ENCODE peak calls at places on chromosomes 12 and 14, in four cellular contexts. One of them, this sample, is unnamed.

GRCh38 chr12:83856803-83857202 is 1055.8 kb downstream of the SLC6A15 start:
- DNase-seq in upper lobe of right lung: no peak
- DNase-seq in astrocyte: no peak
- DNase-seq in left ventricle myocardium inferior: no peak
- DNase-seq in this sample: no peak

GRCh38 chr12:89493650-89494302 is 30.8 kb downstream of the GALNT4 start:
- DNase-seq in upper lobe of right lung: no peak
- DNase-seq in left ventricle myocardium inferior: no peak
- DNase-seq in astrocyte: no peak
- DNase-seq in this sample: no peak

GRCh38 chr12:108784270-108784669 is 53.0 kb upstream of the CORO1C start:
- DNase-seq in astrocyte: no peak
- DNase-seq in left ventricle myocardium inferior: no peak
- DNase-seq in upper lobe of right lung: no peak
- DNase-seq in this sample: no peak

GRCh38 chr14:69321601-69322330 is 61.8 kb downstream of the GALNT16 start:
- DNase-seq in upper lobe of right lung: peak; percentile 51
- DNase-seq in astrocyte: no peak
- DNase-seq in left ventricle myocardium inferior: no peak
- DNase-seq in this sample: peak; percentile 61

GRCh38 chr14:92973265-92973797 is 50.4 kb downstream of the CHGA start:
- DNase-seq in upper lobe of right lung: peak; percentile 81
- DNase-seq in astrocyte: peak; percentile 23
- DNase-seq in left ventricle myocardium inferior: peak; percentile 82
- DNase-seq in this sample: peak; percentile 86

GRCh38 chr14:33768458-33768830 is 182.4 kb downstream of the EGLN3 start:
- DNase-seq in left ventricle myocardium inferior: no peak
- DNase-seq in astrocyte: no peak
- DNase-seq in upper lobe of right lung: no peak
- DNase-seq in this sample: peak; percentile 72

GRCh38 chr12:120831648-120832267 is 72.4 kb downstream of the SPPL3 start:
- DNase-seq in upper lobe of right lung: no peak
- DNase-seq in left ventricle myocardium inferior: no peak
- DNase-seq in astrocyte: peak; percentile 22
- DNase-seq in this sample: no peak

GRCh38 chr12:128008341-128008740 is 258.6 kb upstream of the TMEM132C start:
- DNase-seq in upper lobe of right lung: no peak
- DNase-seq in left ventricle myocardium inferior: no peak
- DNase-seq in astrocyte: peak; percentile 83
- DNase-seq in this sample: peak; percentile 54

GRCh38 chr12:114580306-114580705 is 103.7 kb downstream of the TBX3 start:
- DNase-seq in upper lobe of right lung: no peak
- DNase-seq in left ventricle myocardium inferior: no peak
- DNase-seq in astrocyte: no peak
- DNase-seq in this sample: no peak

GRCh38 chr14:55707365-55707804 is 127.4 kb downstream of the KTN1 start:
- DNase-seq in upper lobe of right lung: no peak
- DNase-seq in left ventricle myocardium inferior: no peak
- DNase-seq in astrocyte: peak; percentile 50
- DNase-seq in this sample: peak; percentile 75

GRCh38 chr12:57795354-57795753 is 12.8 kb downstream of the TSFM start:
- DNase-seq in astrocyte: no peak
- DNase-seq in upper lobe of right lung: no peak
- DNase-seq in left ventricle myocardium inferior: no peak
- DNase-seq in this sample: no peak

GRCh38 chr14:96121660-96122395 is 82.7 kb downstream of the C14orf132 start:
- DNase-seq in astrocyte: peak; percentile 71
- DNase-seq in left ventricle myocardium inferior: no peak
- DNase-seq in upper lobe of right lung: no peak
- DNase-seq in this sample: no peak

GRCh38 chr12:53091756-53092155 is 5.7 kb upstream of the IGFBP6 start:
- DNase-seq in left ventricle myocardium inferior: no peak
- DNase-seq in astrocyte: no peak
- DNase-seq in upper lobe of right lung: no peak
- DNase-seq in this sample: no peak

GRCh38 chr12:51819851-51820720 is 28.4 kb downstream of the FIGNL2 start:
- DNase-seq in left ventricle myocardium inferior: peak; percentile 36
- DNase-seq in astrocyte: no peak
- DNase-seq in upper lobe of right lung: peak; percentile 56
- DNase-seq in this sample: no peak

GRCh38 chr14:70190156-70190555 is 1.4 kb upstream of the SLC8A3 start:
- DNase-seq in upper lobe of right lung: no peak
- DNase-seq in astrocyte: no peak
- DNase-seq in left ventricle myocardium inferior: no peak
- DNase-seq in this sample: no peak

GRCh38 chr14:68649461-68650189 is 143.2 kb downstream of the ZFP36L1 start:
- DNase-seq in left ventricle myocardium inferior: no peak
- DNase-seq in astrocyte: peak; percentile 67
- DNase-seq in upper lobe of right lung: peak; percentile 39
- DNase-seq in this sample: peak; percentile 58

GRCh38 chr14:76133103-76133502 is 18.6 kb upstream of the GPATCH2L start:
- DNase-seq in left ventricle myocardium inferior: no peak
- DNase-seq in upper lobe of right lung: no peak
- DNase-seq in astrocyte: no peak
- DNase-seq in this sample: peak; percentile 39

GRCh38 chr12:123472438-123472849 is 14.5 kb downstream of the SNRNP35 start:
- DNase-seq in upper lobe of right lung: no peak
- DNase-seq in left ventricle myocardium inferior: no peak
- DNase-seq in astrocyte: no peak
- DNase-seq in this sample: no peak

GRCh38 chr12:101829639-101830390 is 944 bp downstream of the GNPTAB start:
- DNase-seq in upper lobe of right lung: no peak
- DNase-seq in astrocyte: no peak
- DNase-seq in left ventricle myocardium inferior: no peak
- DNase-seq in this sample: peak; percentile 12

GRCh38 chr14:104878582-104878981 is 13.5 kb downstream of the CEP170B start:
- DNase-seq in upper lobe of right lung: no peak
- DNase-seq in astrocyte: no peak
- DNase-seq in left ventricle myocardium inferior: peak; percentile 13
- DNase-seq in this sample: no peak

GRCh38 chr12:20154060-20154459 is 214.3 kb upstream of the PDE3A start:
- DNase-seq in left ventricle myocardium inferior: no peak
- DNase-seq in astrocyte: peak; percentile 3
- DNase-seq in upper lobe of right lung: no peak
- DNase-seq in this sample: peak; percentile 28

GRCh38 chr12:26152507-26153102 is 27.8 kb upstream of the BHLHE41 start:
- DNase-seq in astrocyte: no peak
- DNase-seq in upper lobe of right lung: no peak
- DNase-seq in left ventricle myocardium inferior: no peak
- DNase-seq in this sample: no peak

GRCh38 chr12:63844391-63845341 is at the start of gene SRGAP1:
- DNase-seq in upper lobe of right lung: peak; percentile 76
- DNase-seq in astrocyte: peak; percentile 66
- DNase-seq in left ventricle myocardium inferior: peak; percentile 75
- DNase-seq in this sample: peak; percentile 87

GRCh38 chr12:60106207-60106606 is 510.4 kb downstream of the SLC16A7 start:
- DNase-seq in astrocyte: peak; percentile 18
- DNase-seq in upper lobe of right lung: no peak
- DNase-seq in left ventricle myocardium inferior: no peak
- DNase-seq in this sample: peak; percentile 53

GRCh38 chr12:11729008-11729407 is 79.5 kb downstream of the ETV6 start:
- DNase-seq in astrocyte: no peak
- DNase-seq in upper lobe of right lung: no peak
- DNase-seq in left ventricle myocardium inferior: no peak
- DNase-seq in this sample: no peak

GRCh38 chr12:9143929-9144328 is 28.2 kb upstream of the A2M start:
- DNase-seq in left ventricle myocardium inferior: no peak
- DNase-seq in upper lobe of right lung: no peak
- DNase-seq in astrocyte: no peak
- DNase-seq in this sample: no peak

GRCh38 chr14:41873379-41874034 is 266.8 kb downstream of the LRFN5 start:
- DNase-seq in astrocyte: peak; percentile 47
- DNase-seq in left ventricle myocardium inferior: no peak
- DNase-seq in upper lobe of right lung: no peak
- DNase-seq in this sample: peak; percentile 25

GRCh38 chr12:79127268-79127895 is 262.8 kb downstream of the SYT1 start:
- DNase-seq in astrocyte: peak; percentile 100
- DNase-seq in left ventricle myocardium inferior: no peak
- DNase-seq in upper lobe of right lung: no peak
- DNase-seq in this sample: peak; percentile 92

GRCh38 chr14:27049611-27050172 is 451.9 kb upstream of the NOVA1 start:
- DNase-seq in left ventricle myocardium inferior: no peak
- DNase-seq in upper lobe of right lung: no peak
- DNase-seq in astrocyte: no peak
- DNase-seq in this sample: no peak

GRCh38 chr14:64265222-64265621 is 28.9 kb downstream of the ESR2 start:
- DNase-seq in left ventricle myocardium inferior: no peak
- DNase-seq in astrocyte: no peak
- DNase-seq in upper lobe of right lung: no peak
- DNase-seq in this sample: no peak

GRCh38 chr14:26765768-26766550 is 168.1 kb upstream of the NOVA1 start:
- DNase-seq in upper lobe of right lung: no peak
- DNase-seq in left ventricle myocardium inferior: peak; percentile 41
- DNase-seq in astrocyte: peak; percentile 93
- DNase-seq in this sample: peak; percentile 96

GRCh38 chr14:39229222-39229543 is 4.5 kb upstream of the MIA2 start:
- DNase-seq in left ventricle myocardium inferior: no peak
- DNase-seq in upper lobe of right lung: no peak
- DNase-seq in astrocyte: no peak
- DNase-seq in this sample: peak; percentile 50

GRCh38 chr14:75138492-75138891 is 11.6 kb upstream of the NEK9 start:
- DNase-seq in left ventricle myocardium inferior: no peak
- DNase-seq in upper lobe of right lung: no peak
- DNase-seq in astrocyte: no peak
- DNase-seq in this sample: peak; percentile 16

GRCh38 chr12:77724367-77724957 is 106.2 kb upstream of the NAV3 start:
- DNase-seq in astrocyte: peak; percentile 37
- DNase-seq in left ventricle myocardium inferior: no peak
- DNase-seq in upper lobe of right lung: no peak
- DNase-seq in this sample: peak; percentile 75

GRCh38 chr14:55752580-55753365 is 172.8 kb downstream of the KTN1 start:
- DNase-seq in astrocyte: peak; percentile 65
- DNase-seq in upper lobe of right lung: no peak
- DNase-seq in left ventricle myocardium inferior: no peak
- DNase-seq in this sample: peak; percentile 70

GRCh38 chr12:127280393-127281275 is 986.3 kb upstream of the TMEM132C start:
- DNase-seq in left ventricle myocardium inferior: peak; percentile 21
- DNase-seq in astrocyte: no peak
- DNase-seq in upper lobe of right lung: peak; percentile 82
- DNase-seq in this sample: no peak

GRCh38 chr14:79062226-79062625 is 892.1 kb downstream of the NRXN3 start:
- DNase-seq in astrocyte: no peak
- DNase-seq in left ventricle myocardium inferior: no peak
- DNase-seq in upper lobe of right lung: no peak
- DNase-seq in this sample: no peak

GRCh38 chr14:20522332-20522731 is 17.0 kb downstream of the RNASE10 start:
- DNase-seq in astrocyte: no peak
- DNase-seq in upper lobe of right lung: no peak
- DNase-seq in left ventricle myocardium inferior: no peak
- DNase-seq in this sample: no peak

GRCh38 chr14:75182820-75183219 is 6.4 kb upstream of the TMED10 start:
- DNase-seq in left ventricle myocardium inferior: no peak
- DNase-seq in upper lobe of right lung: no peak
- DNase-seq in astrocyte: peak; percentile 65
- DNase-seq in this sample: peak; percentile 87

GRCh38 chr14:100076133-100076532 is 10.9 kb downstream of the EVL start:
- DNase-seq in upper lobe of right lung: peak; percentile 74
- DNase-seq in left ventricle myocardium inferior: no peak
- DNase-seq in astrocyte: no peak
- DNase-seq in this sample: peak; percentile 27

GRCh38 chr14:100070310-100070709 is 5.1 kb downstream of the EVL start:
- DNase-seq in left ventricle myocardium inferior: no peak
- DNase-seq in astrocyte: no peak
- DNase-seq in upper lobe of right lung: no peak
- DNase-seq in this sample: no peak

GRCh38 chr14:100071545-100071944 is 6.3 kb downstream of the EVL start:
- DNase-seq in left ventricle myocardium inferior: no peak
- DNase-seq in astrocyte: no peak
- DNase-seq in upper lobe of right lung: no peak
- DNase-seq in this sample: no peak

GRCh38 chr14:100074431-100075100 is 9.3 kb downstream of the EVL start:
- DNase-seq in left ventricle myocardium inferior: no peak
- DNase-seq in astrocyte: no peak
- DNase-seq in upper lobe of right lung: no peak
- DNase-seq in this sample: no peak

GRCh38 chr14:100072783-100073346 is 7.6 kb downstream of the EVL start:
- DNase-seq in astrocyte: no peak
- DNase-seq in left ventricle myocardium inferior: no peak
- DNase-seq in upper lobe of right lung: peak; percentile 84
- DNase-seq in this sample: no peak
- TF ChIP-seq CTCF in astrocyte: no peak
- TF ChIP-seq CTCF in left ventricle myocardium inferior: no peak
- TF ChIP-seq CTCF in upper lobe of right lung: peak; percentile 40
- TF ChIP-seq CTCF in this sample: no peak

DNA sequence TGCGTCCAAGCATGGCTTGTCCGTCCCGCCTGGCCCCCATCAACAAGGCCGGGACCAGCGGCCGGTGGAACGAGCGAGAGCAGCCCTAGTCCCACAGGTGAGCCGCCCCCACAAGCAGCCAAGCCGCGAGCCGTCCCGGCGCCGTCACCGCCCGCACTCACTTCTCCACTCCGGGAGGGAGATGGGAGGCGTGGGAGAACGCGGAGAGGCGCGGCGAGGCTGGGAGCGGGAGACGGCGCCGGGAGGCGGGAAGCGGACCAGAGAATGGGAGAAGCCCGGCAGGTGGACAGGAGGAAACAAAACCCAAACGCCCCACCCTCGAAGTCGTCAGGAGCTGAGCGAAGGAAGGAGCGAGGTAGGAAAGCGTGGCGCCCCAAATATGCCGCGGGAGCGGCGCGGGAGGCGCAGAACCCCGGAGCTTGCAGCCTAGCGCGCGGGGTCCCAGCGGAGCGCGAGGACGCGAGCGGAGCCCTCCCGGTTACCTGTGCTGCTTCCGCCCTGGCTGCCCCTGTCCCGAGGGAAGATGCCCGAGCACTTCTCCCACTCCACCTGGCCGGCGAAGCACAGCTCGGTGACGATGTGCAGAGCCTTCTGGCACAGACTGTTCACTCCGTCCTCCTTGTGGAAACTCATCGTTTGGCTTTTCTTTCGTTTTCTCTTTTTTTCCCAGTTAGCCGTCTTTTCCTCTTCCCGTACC is 581 bp downstream of the SYT10 start:
- DNase-seq in left ventricle myocardium inferior: no peak
- DNase-seq in upper lobe of right lung: peak; percentile 65
- DNase-seq in astrocyte: no peak
- DNase-seq in this sample: peak; percentile 28
- H3K4me3 ChIP-seq in left ventricle myocardium inferior: peak overlapping the region; percentile 65
- H3K4me3 ChIP-seq in upper lobe of right lung: peak overlapping the region; percentile 52
- H3K4me3 ChIP-seq in astrocyte: peak overlapping the region; percentile 58
- H3K4me3 ChIP-seq in this sample: peak overlapping the region; percentile 79

DNA sequence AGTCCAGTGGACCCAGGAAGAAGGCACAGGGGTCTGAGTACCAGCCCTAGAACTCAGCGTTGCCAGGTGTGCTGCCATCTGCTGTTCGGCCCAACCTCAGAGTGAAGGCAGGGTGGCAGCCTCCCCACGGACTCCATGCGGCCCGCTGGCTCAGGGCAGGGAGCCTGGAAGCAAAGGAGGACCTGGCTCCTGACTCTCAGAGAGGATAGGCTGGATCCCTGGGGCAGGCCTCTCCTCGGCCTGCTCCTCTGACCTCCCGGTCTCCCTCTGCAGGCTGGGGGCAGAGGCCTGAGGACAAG is 10.1 kb downstream of the MCRS1 start:
- DNase-seq in astrocyte: no peak
- DNase-seq in left ventricle myocardium inferior: no peak
- DNase-seq in upper lobe of right lung: no peak
- DNase-seq in this sample: no peak
- TF ChIP-seq CTCF in astrocyte: no peak
- TF ChIP-seq CTCF in left ventricle myocardium inferior: peak; percentile 46
- TF ChIP-seq CTCF in upper lobe of right lung: no peak
- TF ChIP-seq CTCF in this sample: no peak

GRCh38 chr12:22284871-22285270 is 49.6 kb downstream of the ST8SIA1 start:
- DNase-seq in upper lobe of right lung: no peak
- DNase-seq in left ventricle myocardium inferior: no peak
- DNase-seq in astrocyte: peak; percentile 36
- DNase-seq in this sample: peak; percentile 55
- H3K4me3 ChIP-seq in upper lobe of right lung: no peak overlapping the region
- H3K4me3 ChIP-seq in left ventricle myocardium inferior: no peak overlapping the region
- H3K4me3 ChIP-seq in astrocyte: no peak overlapping the region
- H3K4me3 ChIP-seq in this sample: no peak overlapping the region